ENCODE peak calls at places on chromosomes 7 and 10, in four cellular contexts. W is neural progenitor cell, R is tibial nerve, N is transverse colon. F is an unnamed sample. For H3K4me1, the result is how much of the 10 kb centered on the place peaks cover.

GRCh38 chr7:144006029-144006428 is 5.9 kb downstream of the OR6B1 start:
- DNase-seq in W (no peak), R (no peak), N (no peak), F (no peak)

GRCh38 chr10:48671914-48672595 is 12.6 kb upstream of the WDFY4 start:
- DNase-seq in W (no peak), R (no peak), N (peak), F (no peak)

GRCh38 chr10:50506861-50507573 is 116.7 kb downstream of the SGMS1 start:
- DNase-seq in W (peak), R (peak), N (no peak), F (no peak)

GRCh38 chr7:132275811-132276210 is 300.5 kb downstream of the PLXNA4 start:
- DNase-seq in W (no peak), R (no peak), N (no peak), F (no peak)

GRCh38 chr7:44796034-44796503 is 412 bp upstream of the PPIA start:
- DNase-seq in W (peak), R (peak), N (no peak), F (no peak)

GRCh38 chr10:117626228-117626627 is 83.7 kb downstream of the EMX2 start:
- DNase-seq in W (no peak), R (no peak), N (no peak), F (no peak)

GRCh38 chr10:27240891-27241639 is 468 bp upstream of the ACBD5 start:
- DNase-seq in W (peak), R (no peak), N (peak), F (peak)

GRCh38 chr7:121158665-121159064 is 170.1 kb upstream of the WNT16 start:
- DNase-seq in W (no peak), R (no peak), N (no peak), F (no peak)

GRCh38 chr7:55977831-55978230 is 13.4 kb downstream of the NIPSNAP2 start:
- DNase-seq in W (no peak), R (no peak), N (no peak), F (no peak)

GRCh38 chr10:43236176-43236850 is 30.6 kb downstream of the RASGEF1A start:
- DNase-seq in W (no peak), R (no peak), N (no peak), F (no peak)

GRCh38 chr10:88245974-88246511 is 337.1 kb downstream of the RNLS start:
- DNase-seq in W (no peak), R (peak), N (no peak), F (no peak)

GRCh38 chr10:49228677-49229076 is 40.5 kb upstream of the TMEM273 start:
- DNase-seq in W (no peak), R (no peak), N (no peak), F (no peak)

GRCh38 chr7:108263364-108263951 is 133.3 kb upstream of the LAMB4 start:
- DNase-seq in W (no peak), R (no peak), N (peak), F (no peak)

GRCh38 chr7:38775503-38775902 is 133.5 kb downstream of the VPS41 start:
- DNase-seq in W (peak), R (no peak), N (no peak), F (no peak)

GRCh38 chr7:132400667-132401142 is 175.6 kb downstream of the PLXNA4 start:
- DNase-seq in W (no peak), R (peak), N (no peak), F (no peak)

GRCh38 chr10:130161331-130161730 is 25.1 kb downstream of the GLRX3 start:
- DNase-seq in W (no peak), R (no peak), N (no peak), F (no peak)

GRCh38 chr10:130159395-130159794 is 23.2 kb downstream of the GLRX3 start:
- DNase-seq in W (no peak), R (no peak), N (no peak), F (no peak)

GRCh38 chr10:130160775-130161174 is 24.6 kb downstream of the GLRX3 start:
- DNase-seq in W (no peak), R (no peak), N (no peak), F (no peak)
- TF ChIP-seq CTCF in W (peak), R (no peak), N (no peak), F (peak)

GRCh38 chr10:60944910-60945297 is 919 bp upstream of the RHOBTB1 start:
- DNase-seq in W (no peak), R (no peak), N (no peak), F (no peak)
- H3K4me3 ChIP-seq in W (peak), R (peak), N (peak), F (peak)

GRCh38 chr10:1420663-1421362 is 316.5 kb downstream of the ADARB2 start:
- DNase-seq in W (peak), R (peak), N (peak), F (peak)

GRCh38 chr10:1419796-1420429 is 317.4 kb downstream of the ADARB2 start:
- DNase-seq in W (no peak), R (no peak), N (no peak), F (no peak)

GRCh38 chr10:1416456-1417037 is 320.8 kb downstream of the ADARB2 start:
- DNase-seq in W (no peak), R (no peak), N (no peak), F (no peak)

GRCh38 chr10:1417574-1417973 is 319.8 kb downstream of the ADARB2 start:
- DNase-seq in W (no peak), R (no peak), N (no peak), F (no peak)

GRCh38 chr10:1418031-1418550 is 319.2 kb downstream of the ADARB2 start:
- DNase-seq in W (no peak), R (no peak), N (no peak), F (no peak)
- H3K4me1 ChIP-seq in W (under half), R (under half), N (under half), F (under half)

DNA sequence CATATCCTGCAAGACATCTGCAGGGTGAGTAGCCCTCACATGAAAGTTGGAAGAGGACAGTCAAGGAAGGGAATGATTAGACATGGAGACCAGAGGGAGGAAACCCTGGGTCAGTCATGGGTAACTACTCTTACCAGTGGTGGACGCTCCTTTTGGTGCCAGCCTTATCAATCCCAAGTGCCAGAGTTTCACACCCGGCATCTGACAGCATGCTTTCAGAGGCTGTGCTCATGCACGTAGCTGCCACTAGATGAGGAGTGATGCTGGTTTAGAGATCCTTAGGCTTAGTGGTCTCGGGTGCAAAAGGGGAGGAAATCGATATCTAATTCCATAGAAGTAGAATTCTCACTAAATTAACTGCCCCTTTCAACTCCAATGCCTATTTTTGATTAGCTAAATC is 100.8 kb downstream of the PLCE1 start:
- DNase-seq in W (no peak), R (no peak), N (no peak), F (no peak)
- TF ChIP-seq CTCF in W (no peak), R (no peak), N (no peak), F (no peak)

GRCh38 chr7:141071855-141072547 is 1.9 kb upstream of the TMEM178B start:
- DNase-seq in W (peak), R (no peak), N (no peak), F (no peak)

GRCh38 chr7:141074162-141074989 is 512 bp downstream of the TMEM178B start:
- DNase-seq in W (peak), R (no peak), N (no peak), F (no peak)

GRCh38 chr7:141072548-141073172 is 1.2 kb upstream of the TMEM178B start:
- DNase-seq in W (peak), R (peak), N (peak), F (no peak)

GRCh38 chr7:141073641-141074161 is at the start of gene TMEM178B:
- DNase-seq in W (peak), R (no peak), N (no peak), F (no peak)

DNA sequence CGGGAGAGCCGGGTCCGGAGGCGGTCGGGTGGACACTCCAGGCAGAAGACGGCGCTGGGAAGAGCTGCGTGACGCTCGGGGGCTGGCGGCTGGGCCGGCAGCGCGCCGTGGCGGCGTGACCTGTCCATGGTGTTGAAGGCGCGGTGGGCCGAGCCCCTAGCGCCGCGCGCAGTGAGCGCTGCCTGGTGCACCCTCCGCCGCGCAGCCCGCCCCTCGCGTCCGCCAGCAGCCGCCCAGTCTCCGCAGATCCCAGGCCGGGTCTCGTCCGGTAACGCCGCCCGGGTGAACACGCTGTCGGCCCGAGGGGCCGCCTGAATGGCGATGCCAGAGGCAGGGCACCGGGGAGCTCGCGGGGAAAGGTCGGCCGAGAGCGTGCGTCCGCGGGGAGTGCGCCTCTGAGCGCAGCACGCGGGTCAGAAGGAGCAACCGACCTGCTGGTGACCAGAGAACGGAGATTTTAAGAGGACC is 657 bp upstream of the TMEM178B start:
- DNase-seq in W (peak), R (no peak), N (peak), F (no peak)
- H3K4me3 ChIP-seq in W (peak), R (peak), N (peak), F (no peak)